ENCODE peak calls at places on chromosomes 11 and 22, in six cellular contexts. M is mesendoderm, V is mesenchymal stem cell, T is IMR-90, W is trophoblast cell, C is H1. L is an unnamed sample.

GRCh38 chr11:101949846-101950245 is 33.5 kb upstream of the ANGPTL5 start:
- DNase-seq in M (no peak), V (no peak), T (no peak), W (no peak), C (no peak), L (no peak)

GRCh38 chr11:102470257-102470656 is 17.7 kb upstream of the TMEM123 start:
- DNase-seq in M (no peak), V (no peak), T (no peak), W (no peak), C (no peak), L (no peak)

GRCh38 chr11:128544625-128545024 is 42.7 kb downstream of the ETS1 start:
- DNase-seq in M (no peak), V (peak), T (peak), W (no peak), C (no peak), L (no peak)

GRCh38 chr22:44272330-44272729 is 40.4 kb downstream of the SHISAL1 start:
- DNase-seq in M (no peak), V (no peak), T (no peak), W (no peak), C (no peak), L (no peak)

GRCh38 chr11:79437981-79438630 is 2.7 kb downstream of the TENM4 start:
- DNase-seq in M (peak), V (peak), T (peak), W (no peak), C (no peak), L (no peak)

GRCh38 chr11:129315781-129316579 is 59.7 kb upstream of the BARX2 start:
- DNase-seq in M (peak), V (no peak), T (no peak), W (peak), C (peak), L (no peak)

GRCh38 chr11:8871283-8871775 is 39.7 kb upstream of the AKIP1 start:
- DNase-seq in M (peak), V (peak), T (peak), W (peak), C (peak), L (peak)

GRCh38 chr11:102010776-102011500 is 36.3 kb upstream of the CFAP300 start:
- DNase-seq in M (peak), V (peak), T (peak), W (peak), C (peak), L (peak)

GRCh38 chr11:75579841-75580240 is 17.8 kb downstream of the SERPINH1 start:
- DNase-seq in M (no peak), V (no peak), T (no peak), W (no peak), C (no peak), L (no peak)

GRCh38 chr11:109735139-109735538 is 313.1 kb downstream of the C11orf87 start:
- DNase-seq in M (no peak), V (peak), T (no peak), W (no peak), C (no peak), L (no peak)

GRCh38 chr22:47207387-47207786 is 444.9 kb downstream of the TBC1D22A start:
- DNase-seq in M (no peak), V (no peak), T (no peak), W (no peak), C (no peak), L (no peak)

GRCh38 chr11:73493838-73494598 is 103.9 kb downstream of the FAM168A start:
- DNase-seq in M (peak), V (peak), T (peak), W (peak), C (peak), L (peak)

GRCh38 chr22:37230673-37231405 is 13.2 kb downstream of the RAC2 start:
- DNase-seq in M (no peak), V (no peak), T (no peak), W (no peak), C (no peak), L (no peak)

GRCh38 chr11:44760917-44761545 is 34.3 kb downstream of the TSPAN18 start:
- DNase-seq in M (peak), V (peak), T (peak), W (peak), C (peak), L (peak)

GRCh38 chr22:22460060-22460459 is 48.5 kb downstream of the ZNF280B start:
- DNase-seq in M (no peak), V (no peak), T (no peak), W (no peak), C (peak), L (no peak)

GRCh38 chr11:68337399-68337835 is 25.0 kb downstream of the LRP5 start:
- DNase-seq in M (no peak), V (no peak), T (no peak), W (no peak), C (no peak), L (no peak)

GRCh38 chr22:32761251-32761903 is 40.1 kb upstream of the TIMP3 start:
- DNase-seq in M (no peak), V (peak), T (peak), W (no peak), C (no peak), L (no peak)

GRCh38 chr11:72591785-72592490 is 82.3 kb downstream of the PDE2A start:
- DNase-seq in M (no peak), V (no peak), T (no peak), W (no peak), C (no peak), L (no peak)

DNA sequence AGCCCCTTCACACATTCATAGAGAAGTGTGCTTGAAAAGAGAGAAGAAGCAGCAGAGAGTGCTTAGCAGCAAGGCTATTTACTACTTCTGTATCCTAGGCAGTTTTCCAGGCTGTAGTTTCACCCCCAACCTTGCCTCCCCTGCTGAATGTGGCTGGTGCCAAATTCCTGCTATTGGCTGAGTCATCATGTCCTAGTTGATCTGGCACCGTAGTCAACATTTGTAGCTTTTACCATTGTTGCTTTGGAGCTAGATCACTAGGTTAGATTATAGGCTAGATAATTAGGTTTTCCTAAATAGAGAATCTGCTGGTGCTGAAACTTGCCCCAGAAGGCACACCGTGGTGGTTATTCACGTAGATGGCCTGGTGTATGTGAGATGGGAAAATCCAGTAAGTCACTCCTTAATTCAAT is 32.7 kb downstream of the ARHGAP42 start:
- DNase-seq in M (peak), V (peak), T (peak), W (peak), C (no peak), L (no peak)
- H2BK120ac ChIP-seq in M (no peak), V (no peak), T (no peak), W (no peak), C (peak), L (no peak)

DNA sequence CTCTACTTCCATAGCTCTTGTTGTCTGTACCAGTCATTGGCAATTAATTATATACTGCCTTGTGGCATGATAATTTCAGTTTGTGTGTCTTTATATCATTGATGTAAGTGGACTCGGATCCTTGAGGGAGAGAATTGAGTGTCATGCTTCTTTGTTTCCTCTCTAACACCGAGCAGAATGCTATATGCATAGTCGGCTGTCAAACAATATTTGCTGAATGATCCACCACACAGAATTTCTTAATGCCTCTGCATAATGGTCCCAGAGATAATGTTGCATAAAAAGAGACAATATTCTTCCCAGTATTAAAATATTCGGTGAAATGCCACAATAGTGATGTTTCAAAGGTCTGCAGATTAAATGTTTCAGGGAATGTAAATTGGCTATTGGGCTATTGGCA is 664.8 kb downstream of the NTM start:
- DNase-seq in M (no peak), V (no peak), T (peak), W (no peak), C (no peak), L (no peak)
- H3K4me3 ChIP-seq in M (no peak), V (no peak), T (no peak), W (no peak), C (no peak), L (no peak)

GRCh38 chr11:92180226-92180625 is 44.4 kb upstream of the FAT3 start:
- DNase-seq in M (peak), V (no peak), T (no peak), W (no peak), C (no peak), L (no peak)
- H3K27ac ChIP-seq in M (peak), V (no peak), T (no peak), W (no peak), C (no peak), L (no peak)

GRCh38 chr22:33850724-33851123 is 69.6 kb downstream of the LARGE1 start:
- DNase-seq in M (peak), V (no peak), T (no peak), W (no peak), C (no peak), L (no peak)
- H2BK120ac ChIP-seq in M (no peak), V (no peak), T (no peak), W (no peak), C (no peak), L (no peak)

GRCh38 chr22:45469573-45470383 is 32.9 kb upstream of the FBLN1 start:
- DNase-seq in M (no peak), V (no peak), T (no peak), W (peak), C (no peak), L (no peak)
- H3K4me3 ChIP-seq in M (no peak), V (peak), T (no peak), W (no peak), C (no peak), L (no peak)

GRCh38 chr11:12390687-12391110 is 13.3 kb downstream of the PARVA start:
- DNase-seq in M (no peak), V (no peak), T (no peak), W (no peak), C (no peak), L (no peak)

GRCh38 chr11:12394601-12395000 is 17.2 kb downstream of the PARVA start:
- DNase-seq in M (no peak), V (no peak), T (no peak), W (peak), C (no peak), L (no peak)

GRCh38 chr11:12395333-12395732 is 18.0 kb downstream of the PARVA start:
- DNase-seq in M (no peak), V (no peak), T (no peak), W (no peak), C (no peak), L (no peak)

GRCh38 chr11:12392672-12393071 is 15.3 kb downstream of the PARVA start:
- DNase-seq in M (no peak), V (no peak), T (no peak), W (no peak), C (no peak), L (no peak)

GRCh38 chr11:12393691-12394090 is 16.3 kb downstream of the PARVA start:
- DNase-seq in M (no peak), V (no peak), T (no peak), W (peak), C (no peak), L (no peak)
- H3K27ac ChIP-seq in M (no peak), V (no peak), T (no peak), W (no peak), C (no peak), L (no peak)